ENCODE peak calls at places on chromosomes 2 and 18, in eight cellular contexts. One of them, this sample, is unnamed. For H3K4me1, the result is how much of the 10 kb centered on the place peaks cover.

GRCh38 chr2:50368361-50368760 is 663.6 kb downstream of the NRXN1 start:
- DNase-seq in IMR-90: no peak
- DNase-seq in A549: no peak
- DNase-seq in body of pancreas: no peak
- DNase-seq in HepG2: no peak
- DNase-seq in thyroid gland: no peak
- DNase-seq in tibial nerve: no peak
- DNase-seq in upper lobe of left lung: no peak
- DNase-seq in this sample: no peak

GRCh38 chr18:45441110-45441842 is 174.0 kb upstream of the SLC14A2 start:
- DNase-seq in IMR-90: peak
- DNase-seq in A549: peak
- DNase-seq in body of pancreas: no peak
- DNase-seq in HepG2: no peak
- DNase-seq in thyroid gland: no peak
- DNase-seq in tibial nerve: no peak
- DNase-seq in upper lobe of left lung: no peak
- DNase-seq in this sample: no peak

GRCh38 chr2:240790370-240791210 is 29.4 kb downstream of the KIF1A start:
- DNase-seq in IMR-90: no peak
- DNase-seq in A549: no peak
- DNase-seq in body of pancreas: no peak
- DNase-seq in HepG2: no peak
- DNase-seq in thyroid gland: no peak
- DNase-seq in tibial nerve: no peak
- DNase-seq in upper lobe of left lung: no peak
- DNase-seq in this sample: no peak

GRCh38 chr18:44180683-44181082 is 500.0 kb upstream of the SETBP1 start:
- DNase-seq in IMR-90: peak
- DNase-seq in A549: no peak
- DNase-seq in body of pancreas: no peak
- DNase-seq in HepG2: no peak
- DNase-seq in thyroid gland: no peak
- DNase-seq in tibial nerve: no peak
- DNase-seq in upper lobe of left lung: no peak
- DNase-seq in this sample: no peak

GRCh38 chr2:127087780-127088495 is 19.0 kb downstream of the BIN1 start:
- DNase-seq in IMR-90: peak
- DNase-seq in A549: no peak
- DNase-seq in body of pancreas: no peak
- DNase-seq in HepG2: no peak
- DNase-seq in thyroid gland: no peak
- DNase-seq in tibial nerve: no peak
- DNase-seq in upper lobe of left lung: no peak
- DNase-seq in this sample: no peak

GRCh38 chr2:65438137-65438899 is 5.9 kb upstream of the SPRED2 start:
- DNase-seq in IMR-90: no peak
- DNase-seq in A549: no peak
- DNase-seq in body of pancreas: no peak
- DNase-seq in HepG2: peak
- DNase-seq in thyroid gland: no peak
- DNase-seq in tibial nerve: no peak
- DNase-seq in upper lobe of left lung: no peak
- DNase-seq in this sample: no peak

GRCh38 chr2:60515751-60516226 is 37.7 kb downstream of the BCL11A start:
- DNase-seq in IMR-90: peak
- DNase-seq in A549: no peak
- DNase-seq in body of pancreas: no peak
- DNase-seq in HepG2: no peak
- DNase-seq in thyroid gland: no peak
- DNase-seq in tibial nerve: no peak
- DNase-seq in upper lobe of left lung: peak
- DNase-seq in this sample: no peak

GRCh38 chr2:29011650-29012060 is 30.6 kb downstream of the TOGARAM2 start:
- DNase-seq in IMR-90: no peak
- DNase-seq in A549: no peak
- DNase-seq in body of pancreas: peak
- DNase-seq in HepG2: no peak
- DNase-seq in thyroid gland: peak
- DNase-seq in tibial nerve: peak
- DNase-seq in upper lobe of left lung: peak
- DNase-seq in this sample: peak

GRCh38 chr2:85435220-85435958 is 16.9 kb downstream of the SH2D6 start:
- DNase-seq in IMR-90: no peak
- DNase-seq in A549: no peak
- DNase-seq in body of pancreas: peak
- DNase-seq in HepG2: no peak
- DNase-seq in thyroid gland: peak
- DNase-seq in tibial nerve: no peak
- DNase-seq in upper lobe of left lung: peak
- DNase-seq in this sample: no peak

GRCh38 chr2:97979894-97980293 is 15.9 kb downstream of the TMEM131 start:
- DNase-seq in IMR-90: no peak
- DNase-seq in A549: no peak
- DNase-seq in body of pancreas: no peak
- DNase-seq in HepG2: no peak
- DNase-seq in thyroid gland: no peak
- DNase-seq in tibial nerve: no peak
- DNase-seq in upper lobe of left lung: no peak
- DNase-seq in this sample: no peak

GRCh38 chr2:120398051-120398960 is 52.4 kb downstream of the INHBB start:
- DNase-seq in IMR-90: peak
- DNase-seq in A549: peak
- DNase-seq in body of pancreas: no peak
- DNase-seq in HepG2: no peak
- DNase-seq in thyroid gland: peak
- DNase-seq in tibial nerve: no peak
- DNase-seq in upper lobe of left lung: no peak
- DNase-seq in this sample: peak

GRCh38 chr2:70626254-70626990 is 72.8 kb upstream of the TGFA start:
- DNase-seq in IMR-90: no peak
- DNase-seq in A549: no peak
- DNase-seq in body of pancreas: no peak
- DNase-seq in HepG2: no peak
- DNase-seq in thyroid gland: no peak
- DNase-seq in tibial nerve: no peak
- DNase-seq in upper lobe of left lung: no peak
- DNase-seq in this sample: no peak

GRCh38 chr2:103008586-103008985 is 246.8 kb downstream of the TMEM182 start:
- DNase-seq in IMR-90: no peak
- DNase-seq in A549: no peak
- DNase-seq in body of pancreas: no peak
- DNase-seq in HepG2: peak
- DNase-seq in thyroid gland: no peak
- DNase-seq in tibial nerve: no peak
- DNase-seq in upper lobe of left lung: no peak
- DNase-seq in this sample: no peak

GRCh38 chr2:28624436-28624797 is 127.2 kb upstream of the PPP1CB start:
- DNase-seq in IMR-90: no peak
- DNase-seq in A549: no peak
- DNase-seq in body of pancreas: no peak
- DNase-seq in HepG2: no peak
- DNase-seq in thyroid gland: no peak
- DNase-seq in tibial nerve: no peak
- DNase-seq in upper lobe of left lung: no peak
- DNase-seq in this sample: no peak

GRCh38 chr2:215797676-215798075 is 215.7 kb downstream of the MREG start:
- DNase-seq in IMR-90: no peak
- DNase-seq in A549: no peak
- DNase-seq in body of pancreas: no peak
- DNase-seq in HepG2: no peak
- DNase-seq in thyroid gland: no peak
- DNase-seq in tibial nerve: no peak
- DNase-seq in upper lobe of left lung: no peak
- DNase-seq in this sample: no peak

GRCh38 chr2:212157011-212157410 is 381.6 kb downstream of the ERBB4 start:
- DNase-seq in IMR-90: peak
- DNase-seq in A549: no peak
- DNase-seq in body of pancreas: no peak
- DNase-seq in HepG2: no peak
- DNase-seq in thyroid gland: no peak
- DNase-seq in tibial nerve: no peak
- DNase-seq in upper lobe of left lung: no peak
- DNase-seq in this sample: no peak

GRCh38 chr2:69770193-69770702 is 28.3 kb downstream of the ANXA4 start:
- DNase-seq in IMR-90: peak
- DNase-seq in A549: peak
- DNase-seq in body of pancreas: no peak
- DNase-seq in HepG2: peak
- DNase-seq in thyroid gland: no peak
- DNase-seq in tibial nerve: peak
- DNase-seq in upper lobe of left lung: peak
- DNase-seq in this sample: peak

GRCh38 chr2:191961556-191961955 is 114.7 kb upstream of the CAVIN2 start:
- DNase-seq in IMR-90: peak
- DNase-seq in A549: no peak
- DNase-seq in body of pancreas: no peak
- DNase-seq in HepG2: no peak
- DNase-seq in thyroid gland: no peak
- DNase-seq in tibial nerve: no peak
- DNase-seq in upper lobe of left lung: no peak
- DNase-seq in this sample: no peak

GRCh38 chr2:70516596-70516995 is 37.0 kb downstream of the TGFA start:
- DNase-seq in IMR-90: no peak
- DNase-seq in A549: peak
- DNase-seq in body of pancreas: no peak
- DNase-seq in HepG2: no peak
- DNase-seq in thyroid gland: no peak
- DNase-seq in tibial nerve: no peak
- DNase-seq in upper lobe of left lung: peak
- DNase-seq in this sample: no peak

GRCh38 chr18:77876319-77876865 is 626.7 kb downstream of the GALR1 start:
- DNase-seq in IMR-90: no peak
- DNase-seq in A549: no peak
- DNase-seq in body of pancreas: no peak
- DNase-seq in HepG2: no peak
- DNase-seq in thyroid gland: no peak
- DNase-seq in tibial nerve: no peak
- DNase-seq in upper lobe of left lung: no peak
- DNase-seq in this sample: no peak

GRCh38 chr18:43596106-43596712 is 318.9 kb upstream of the SYT4 start:
- DNase-seq in IMR-90: peak
- DNase-seq in A549: peak
- DNase-seq in body of pancreas: no peak
- DNase-seq in HepG2: peak
- DNase-seq in thyroid gland: no peak
- DNase-seq in tibial nerve: no peak
- DNase-seq in upper lobe of left lung: no peak
- DNase-seq in this sample: no peak

DNA sequence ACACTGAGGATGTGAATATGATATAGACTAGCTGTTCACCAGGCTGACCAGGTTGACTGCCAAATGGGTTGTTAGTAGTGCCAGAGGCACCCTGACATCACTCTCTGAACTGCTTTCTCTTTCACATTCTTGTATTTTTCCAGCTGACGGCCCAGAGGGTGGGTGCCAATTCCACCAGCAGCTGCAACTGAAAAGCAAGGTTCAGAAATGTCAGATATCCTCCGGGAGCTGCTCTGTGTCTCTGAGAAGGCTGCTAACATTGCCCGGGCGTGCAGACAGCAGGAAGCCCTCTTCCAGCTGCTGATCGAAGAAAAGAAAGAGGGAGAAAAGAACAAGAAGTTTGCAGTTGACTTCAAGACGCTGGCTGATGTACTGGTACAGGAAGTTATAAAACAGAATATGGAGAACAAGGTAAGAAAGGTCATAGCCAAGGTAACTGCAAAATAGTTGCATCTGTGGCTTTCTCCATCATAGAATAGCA is 16.5 kb downstream of the INPP1 start:
- DNase-seq in IMR-90: peak
- DNase-seq in A549: no peak
- DNase-seq in body of pancreas: peak
- DNase-seq in HepG2: peak
- DNase-seq in thyroid gland: peak
- DNase-seq in tibial nerve: no peak
- DNase-seq in upper lobe of left lung: peak
- DNase-seq in this sample: peak
- TF ChIP-seq POLR2A in IMR-90: no peak
- TF ChIP-seq POLR2A in A549: no peak
- TF ChIP-seq POLR2A in body of pancreas: no peak
- TF ChIP-seq POLR2A in HepG2: no peak
- TF ChIP-seq POLR2A in thyroid gland: peak
- TF ChIP-seq POLR2A in tibial nerve: no peak
- TF ChIP-seq POLR2A in upper lobe of left lung: no peak
- TF ChIP-seq POLR2A in this sample: no peak

DNA sequence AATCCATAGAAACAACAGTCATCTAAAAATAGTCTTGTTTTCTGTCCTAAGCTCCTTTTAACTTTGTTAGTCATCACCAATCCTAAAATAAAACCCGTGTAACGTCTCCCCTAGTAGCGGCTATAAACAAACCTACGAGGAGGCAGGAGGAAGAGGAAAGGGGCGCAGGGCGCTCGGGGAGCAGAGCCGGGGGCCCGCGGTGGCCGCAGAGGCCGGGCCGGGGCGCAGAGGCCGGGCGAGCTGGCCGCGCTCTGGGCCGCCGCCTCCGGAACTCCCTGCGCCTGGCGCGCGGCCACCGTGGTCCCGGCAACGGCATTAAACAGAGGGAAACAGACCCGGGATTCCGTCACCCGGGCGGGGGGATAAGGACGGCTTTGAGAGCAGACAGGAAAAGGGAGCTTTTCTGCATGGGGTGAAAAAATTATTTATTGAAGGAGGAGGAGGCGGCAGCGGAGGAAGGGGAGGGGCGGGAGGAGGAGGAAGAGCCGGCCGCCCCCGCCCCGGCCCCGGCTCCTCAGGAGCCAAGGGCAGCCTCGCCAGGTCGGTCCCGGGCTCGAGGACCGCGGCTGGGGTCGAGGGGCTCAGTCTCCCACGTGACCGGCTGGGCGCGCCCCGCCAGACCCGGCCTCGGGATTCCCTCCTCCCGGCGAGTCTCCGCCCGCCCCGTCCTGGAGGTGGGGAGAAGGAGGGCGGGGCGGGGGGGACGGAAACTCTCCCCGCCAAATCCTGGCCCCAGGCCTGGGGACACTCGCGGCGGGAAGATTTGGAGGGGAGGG is 1.9 kb upstream of the NFATC1 start:
- DNase-seq in IMR-90: peak
- DNase-seq in A549: peak
- DNase-seq in body of pancreas: peak
- DNase-seq in HepG2: peak
- DNase-seq in thyroid gland: peak
- DNase-seq in tibial nerve: peak
- DNase-seq in upper lobe of left lung: peak
- DNase-seq in this sample: peak
- H3K4me1 ChIP-seq in IMR-90: under half
- H3K4me1 ChIP-seq in A549: under half
- H3K4me1 ChIP-seq in body of pancreas: under half
- H3K4me1 ChIP-seq in HepG2: under half
- H3K4me1 ChIP-seq in thyroid gland: under half
- H3K4me1 ChIP-seq in tibial nerve: half or more
- H3K4me1 ChIP-seq in upper lobe of left lung: under half
- H3K4me1 ChIP-seq in this sample: under half

GRCh38 chr2:19676770-19677169 is 225.0 kb downstream of the TTC32 start:
- DNase-seq in IMR-90: no peak
- DNase-seq in A549: no peak
- DNase-seq in body of pancreas: no peak
- DNase-seq in HepG2: peak
- DNase-seq in thyroid gland: no peak
- DNase-seq in tibial nerve: no peak
- DNase-seq in upper lobe of left lung: no peak
- DNase-seq in this sample: no peak
- H3K27ac ChIP-seq in IMR-90: no peak
- H3K27ac ChIP-seq in A549: no peak
- H3K27ac ChIP-seq in body of pancreas: no peak
- H3K27ac ChIP-seq in HepG2: no peak
- H3K27ac ChIP-seq in thyroid gland: no peak
- H3K27ac ChIP-seq in tibial nerve: no peak
- H3K27ac ChIP-seq in upper lobe of left lung: no peak
- H3K27ac ChIP-seq in this sample: no peak

GRCh38 chr2:226611944-226612318 is 187.7 kb downstream of the IRS1 start:
- DNase-seq in IMR-90: peak
- DNase-seq in A549: no peak
- DNase-seq in body of pancreas: no peak
- DNase-seq in HepG2: no peak
- DNase-seq in thyroid gland: peak
- DNase-seq in tibial nerve: no peak
- DNase-seq in upper lobe of left lung: no peak
- DNase-seq in this sample: no peak
- TF ChIP-seq POLR2A in IMR-90: no peak
- TF ChIP-seq POLR2A in A549: no peak
- TF ChIP-seq POLR2A in body of pancreas: no peak
- TF ChIP-seq POLR2A in HepG2: no peak
- TF ChIP-seq POLR2A in thyroid gland: peak
- TF ChIP-seq POLR2A in tibial nerve: no peak
- TF ChIP-seq POLR2A in upper lobe of left lung: no peak
- TF ChIP-seq POLR2A in this sample: no peak